ENCODE peak calls at places on chromosomes 3 and 15, in ten cellular contexts. L, M, R, T, W, H, O, E, U and B are unnamed samples.

GRCh38 chr3:13537926-13538325 is 11.0 kb upstream of the FBLN2 start:
- DNase-seq in L (no peak), M (no peak), R (no peak), T (no peak), W (peak), H (no peak), O (peak), E (no peak), U (no peak), B (no peak)

GRCh38 chr15:69807752-69808151 is 290.0 kb downstream of the TLE3 start:
- DNase-seq in L (no peak), M (no peak), R (no peak), T (no peak), W (no peak), H (no peak), O (peak), E (no peak), U (no peak), B (no peak)

GRCh38 chr3:13076255-13076654 is 3.0 kb upstream of the IQSEC1 start:
- DNase-seq in L (no peak), M (no peak), R (no peak), T (no peak), W (no peak), H (peak), O (no peak), E (no peak), U (no peak), B (no peak)

GRCh38 chr15:89371145-89372044 is 36.8 kb upstream of the POLG start:
- DNase-seq in L (no peak), M (peak), R (no peak), T (no peak), W (no peak), H (no peak), O (no peak), E (no peak), U (no peak), B (no peak)

GRCh38 chr3:42680256-42680655 is 5.1 kb upstream of the KLHL40 start:
- DNase-seq in L (no peak), M (no peak), R (no peak), T (no peak), W (no peak), H (no peak), O (no peak), E (no peak), U (no peak), B (no peak)

GRCh38 chr3:124492824-124493223 is 237.4 kb upstream of the UMPS start:
- DNase-seq in L (no peak), M (no peak), R (no peak), T (no peak), W (peak), H (peak), O (peak), E (peak), U (peak), B (no peak)

GRCh38 chr15:90713081-90713480 is 4.1 kb upstream of the BLM start:
- DNase-seq in L (no peak), M (no peak), R (no peak), T (no peak), W (no peak), H (no peak), O (no peak), E (no peak), U (no peak), B (no peak)

GRCh38 chr3:47344971-47345370 is 35.9 kb upstream of the PTPN23 start:
- DNase-seq in L (no peak), M (no peak), R (no peak), T (no peak), W (no peak), H (no peak), O (no peak), E (no peak), U (no peak), B (no peak)

GRCh38 chr15:60358935-60359672 is 38.7 kb downstream of the ANXA2 start:
- DNase-seq in L (no peak), M (no peak), R (no peak), T (no peak), W (peak), H (no peak), O (no peak), E (peak), U (peak), B (peak)

GRCh38 chr3:188788621-188789081 is 383.1 kb upstream of the TPRG1 start:
- DNase-seq in L (no peak), M (no peak), R (peak), T (peak), W (peak), H (no peak), O (no peak), E (no peak), U (no peak), B (no peak)

GRCh38 chr3:105093371-105093770 is 273.3 kb upstream of the ALCAM start:
- DNase-seq in L (no peak), M (no peak), R (no peak), T (no peak), W (no peak), H (no peak), O (no peak), E (no peak), U (no peak), B (no peak)

GRCh38 chr15:56913670-56914069 is 4.8 kb upstream of the TCF12 start:
- DNase-seq in L (no peak), M (no peak), R (no peak), T (no peak), W (no peak), H (no peak), O (no peak), E (no peak), U (no peak), B (no peak)

GRCh38 chr3:126339466-126339865 is 17.7 kb downstream of the KLF15 start:
- DNase-seq in L (no peak), M (no peak), R (no peak), T (peak), W (no peak), H (no peak), O (no peak), E (no peak), U (no peak), B (no peak)

GRCh38 chr15:52466134-52466701 is 62.5 kb downstream of the MYO5A start:
- DNase-seq in L (peak), M (no peak), R (peak), T (peak), W (no peak), H (no peak), O (no peak), E (no peak), U (no peak), B (no peak)

GRCh38 chr15:81235781-81236507 is 39.3 kb downstream of the IL16 start:
- DNase-seq in L (no peak), M (no peak), R (no peak), T (no peak), W (peak), H (peak), O (peak), E (no peak), U (no peak), B (no peak)

GRCh38 chr3:123762805-123763204 is 121.3 kb downstream of the MYLK start:
- DNase-seq in L (no peak), M (no peak), R (no peak), T (no peak), W (no peak), H (no peak), O (no peak), E (no peak), U (no peak), B (no peak)

GRCh38 chr3:192186508-192186907 is 540.8 kb downstream of the FGF12 start:
- DNase-seq in L (no peak), M (no peak), R (no peak), T (no peak), W (no peak), H (no peak), O (no peak), E (no peak), U (no peak), B (no peak)

GRCh38 chr15:74349241-74349766 is 18.1 kb downstream of the CYP11A1 start:
- DNase-seq in L (no peak), M (no peak), R (no peak), T (no peak), W (no peak), H (no peak), O (no peak), E (no peak), U (no peak), B (no peak)

GRCh38 chr3:63857311-63857710 is 6.3 kb downstream of the THOC7 start:
- DNase-seq in L (no peak), M (no peak), R (no peak), T (no peak), W (no peak), H (no peak), O (no peak), E (no peak), U (no peak), B (no peak)

GRCh38 chr3:177201707-177202397 is 4.6 kb upstream of the TBL1XR1 start:
- DNase-seq in L (no peak), M (no peak), R (peak), T (no peak), W (peak), H (no peak), O (peak), E (no peak), U (no peak), B (no peak)

GRCh38 chr15:40594429-40594836 is 384 bp downstream of the KNL1 start:
- DNase-seq in L (no peak), M (no peak), R (no peak), T (no peak), W (no peak), H (no peak), O (peak), E (peak), U (no peak), B (peak)

GRCh38 chr15:49282366-49282765 is 112.3 kb downstream of the GALK2 start:
- DNase-seq in L (no peak), M (no peak), R (no peak), T (no peak), W (peak), H (no peak), O (no peak), E (no peak), U (no peak), B (no peak)

GRCh38 chr3:188179006-188179966 is 25.3 kb downstream of the LPP start:
- DNase-seq in L (no peak), M (no peak), R (no peak), T (no peak), W (peak), H (no peak), O (no peak), E (no peak), U (peak), B (no peak)

GRCh38 chr3:20658491-20658890 is 472.5 kb upstream of the SGO1 start:
- DNase-seq in L (no peak), M (no peak), R (no peak), T (no peak), W (no peak), H (no peak), O (no peak), E (no peak), U (no peak), B (no peak)

GRCh38 chr3:55893045-55893664 is 406.0 kb upstream of the WNT5A start:
- DNase-seq in L (no peak), M (no peak), R (no peak), T (no peak), W (peak), H (no peak), O (no peak), E (no peak), U (no peak), B (no peak)

GRCh38 chr3:48140284-48140683 is 47.9 kb downstream of the CDC25A start:
- DNase-seq in L (no peak), M (no peak), R (no peak), T (no peak), W (no peak), H (no peak), O (no peak), E (no peak), U (no peak), B (no peak)

GRCh38 chr15:80160570-80161156 is 7.9 kb downstream of the FAH start:
- DNase-seq in L (no peak), M (no peak), R (no peak), T (no peak), W (peak), H (no peak), O (peak), E (no peak), U (no peak), B (no peak)

GRCh38 chr15:62165029-62165792 is at the start of gene C2CD4B:
- DNase-seq in L (no peak), M (peak), R (peak), T (peak), W (no peak), H (no peak), O (no peak), E (no peak), U (no peak), B (peak)

GRCh38 chr3:197001106-197001971 is 28.3 kb downstream of the MELTF start:
- DNase-seq in L (no peak), M (no peak), R (no peak), T (no peak), W (no peak), H (no peak), O (no peak), E (no peak), U (no peak), B (no peak)

GRCh38 chr3:167780214-167780613 is 44.7 kb downstream of the SERPINI1 start:
- DNase-seq in L (no peak), M (no peak), R (no peak), T (no peak), W (no peak), H (no peak), O (no peak), E (no peak), U (no peak), B (no peak)

GRCh38 chr15:75948761-75949296 is 45.2 kb downstream of the FBXO22 start:
- DNase-seq in L (no peak), M (no peak), R (no peak), T (no peak), W (no peak), H (no peak), O (no peak), E (no peak), U (no peak), B (no peak)

GRCh38 chr3:61858054-61858453 is 296.7 kb downstream of the PTPRG start:
- DNase-seq in L (no peak), M (no peak), R (no peak), T (no peak), W (no peak), H (no peak), O (no peak), E (no peak), U (no peak), B (no peak)

GRCh38 chr3:57065588-57065987 is 5.1 kb downstream of the SPATA12 start:
- DNase-seq in L (no peak), M (no peak), R (no peak), T (no peak), W (no peak), H (no peak), O (no peak), E (no peak), U (no peak), B (no peak)

GRCh38 chr15:88255109-88255495 is 1.4 kb downstream of the NTRK3 start:
- DNase-seq in L (no peak), M (no peak), R (no peak), T (no peak), W (no peak), H (peak), O (no peak), E (no peak), U (no peak), B (no peak)

GRCh38 chr3:57158813-57159678 is 6.1 kb downstream of the IL17RD start:
- DNase-seq in L (no peak), M (no peak), R (no peak), T (no peak), W (no peak), H (no peak), O (no peak), E (no peak), U (no peak), B (no peak)

GRCh38 chr15:60134609-60135008 is 130.5 kb downstream of the FOXB1 start:
- DNase-seq in L (no peak), M (no peak), R (no peak), T (no peak), W (no peak), H (no peak), O (no peak), E (no peak), U (no peak), B (no peak)